ENCODE peak calls at places on chromosome 14, in seven cellular contexts. U is HepG2, I is HCT116, T is SK-N-SH, W is K562, D is H1, X is GM12878. A is an unnamed sample.

GRCh38 chr14:99234982-99235491 is 37.0 kb downstream of the BCL11B start:
- DNase-seq in U (no peak), I (peak; percentile 27), T (no peak), W (no peak), D (peak; percentile 79), X (no peak), A (no peak)

GRCh38 chr14:24840204-24840893 is 206.4 kb upstream of the GZMB start:
- DNase-seq in U (peak; percentile 84), I (no peak), T (no peak), W (no peak), D (no peak), X (no peak), A (no peak)

GRCh38 chr14:69152181-69152943 is 557 bp downstream of the DCAF5 start:
- DNase-seq in U (peak; percentile 20), I (no peak), T (peak; percentile 67), W (peak; percentile 63), D (peak; percentile 69), X (no peak), A (peak; percentile 48)

GRCh38 chr14:104264495-104265265 is 126.3 kb downstream of the KIF26A start:
- DNase-seq in U (no peak), I (no peak), T (no peak), W (no peak), D (no peak), X (no peak), A (no peak)

GRCh38 chr14:64931123-64931522 is 11.4 kb downstream of the GPX2 start:
- DNase-seq in U (no peak), I (no peak), T (no peak), W (no peak), D (no peak), X (no peak), A (no peak)

GRCh38 chr14:102693006-102693755 is 84.1 kb upstream of the TRAF3 start:
- DNase-seq in U (peak; percentile 61), I (no peak), T (no peak), W (no peak), D (no peak), X (no peak), A (no peak)

GRCh38 chr14:68789002-68789797 is 3.7 kb downstream of the ZFP36L1 start:
- DNase-seq in U (peak; percentile 75), I (no peak), T (peak; percentile 95), W (peak; percentile 78), D (peak; percentile 71), X (no peak), A (peak; percentile 87)

GRCh38 chr14:21902561-21903199 is 229.1 kb upstream of the OR4E1 start:
- DNase-seq in U (no peak), I (no peak), T (no peak), W (no peak), D (peak; percentile 56), X (no peak), A (no peak)

DNA sequence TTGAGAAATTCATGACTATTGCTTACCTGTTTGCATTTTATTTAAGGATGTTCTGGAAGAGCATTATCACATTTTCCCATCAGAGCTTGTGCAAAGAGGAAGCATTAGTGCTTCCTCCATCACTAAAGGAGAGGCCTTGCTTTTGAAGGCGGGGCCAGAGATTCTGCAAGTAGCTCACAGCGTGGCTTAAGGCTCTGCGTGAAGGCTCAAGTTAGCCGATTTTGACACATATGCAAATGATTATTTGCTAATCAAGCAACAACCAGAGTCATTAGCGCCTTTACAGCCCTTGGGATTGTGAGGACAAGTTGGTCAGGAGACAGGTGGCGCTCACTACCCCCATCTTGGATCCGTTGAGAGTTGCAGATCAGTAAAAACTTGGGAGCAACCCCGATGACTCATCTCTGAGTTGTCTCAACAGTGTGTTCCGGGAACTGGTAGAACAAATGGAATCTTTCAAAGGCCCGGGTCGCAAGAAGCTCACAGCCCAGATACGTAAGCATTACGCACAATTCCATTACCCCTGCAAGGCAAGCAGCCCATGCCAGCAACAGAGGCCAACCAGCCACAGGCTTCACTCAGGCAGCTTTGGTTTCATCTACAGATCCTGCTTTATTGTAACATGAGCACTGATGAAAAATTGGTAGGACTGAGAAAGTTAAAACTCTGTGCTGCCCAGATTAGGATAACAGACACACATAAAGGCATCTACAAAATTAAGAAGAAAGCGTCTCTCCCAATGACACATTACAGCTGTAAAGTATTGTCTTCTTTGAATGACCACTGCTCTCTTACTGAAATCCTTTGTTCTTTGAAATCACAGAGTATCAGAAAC is 34.9 kb upstream of the SPTSSA start:
- DNase-seq in U (peak; percentile 99), I (peak; percentile 97), T (peak; percentile 23), W (peak; percentile 88), D (peak; percentile 58), X (no peak), A (no peak)
- TF ChIP-seq JUND in U (peak; percentile 99), I (peak; percentile 91), T (peak; percentile 90), W (peak; percentile 97), D (peak; percentile 93), X (no peak), A (peak; percentile 22)

GRCh38 chr14:55328317-55328716 is 57.1 kb downstream of the FBXO34 start:
- DNase-seq in U (peak; percentile 12), I (no peak), T (no peak), W (no peak), D (no peak), X (no peak), A (no peak)

GRCh38 chr14:55327179-55327578 is 56.0 kb downstream of the FBXO34 start:
- DNase-seq in U (no peak), I (no peak), T (no peak), W (no peak), D (no peak), X (no peak), A (no peak)

GRCh38 chr14:55332654-55333570 is 61.7 kb downstream of the FBXO34 start:
- DNase-seq in U (no peak), I (no peak), T (no peak), W (peak; percentile 47), D (no peak), X (no peak), A (no peak)

GRCh38 chr14:55333785-55334485 is 62.7 kb downstream of the FBXO34 start:
- DNase-seq in U (no peak), I (no peak), T (no peak), W (no peak), D (no peak), X (no peak), A (no peak)

DNA sequence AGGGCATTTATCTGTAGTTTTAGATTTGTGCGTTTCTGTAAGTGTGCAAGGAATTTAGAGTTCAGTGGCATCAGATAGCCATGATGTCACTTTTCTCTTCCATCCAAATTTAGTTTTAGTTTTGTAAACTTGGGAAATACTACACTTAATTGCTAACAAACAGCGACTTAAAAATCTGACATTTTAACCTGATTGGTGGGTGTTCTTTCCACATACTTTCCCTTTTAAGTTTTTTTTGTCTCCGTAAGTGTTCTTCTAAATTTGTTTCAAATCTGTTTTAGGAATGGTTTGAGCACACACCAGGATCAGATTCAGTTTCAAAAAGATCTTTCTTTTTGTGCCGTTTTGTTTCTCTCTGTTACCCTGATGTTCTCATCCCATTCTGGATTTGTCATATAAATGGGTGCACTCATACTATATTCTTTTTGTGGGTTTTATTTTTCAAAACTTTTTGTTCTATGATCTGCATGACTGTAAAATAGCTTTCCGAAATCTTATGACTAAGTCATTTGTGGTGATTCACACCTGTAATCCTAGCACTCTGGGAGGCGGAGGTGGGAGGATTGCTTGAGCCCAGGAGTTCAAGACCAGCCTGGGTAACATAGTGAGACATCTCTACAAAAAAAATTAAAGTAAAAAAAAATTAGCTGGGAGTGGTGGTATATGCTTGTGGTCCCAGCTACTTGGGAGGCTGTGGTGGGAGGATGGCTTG is 58.9 kb downstream of the FBXO34 start:
- DNase-seq in U (no peak), I (no peak), T (no peak), W (no peak), D (no peak), X (no peak), A (no peak)
- TF ChIP-seq JUND in U (no peak), I (no peak), T (no peak), W (no peak), D (no peak), X (no peak), A (no peak)

GRCh38 chr14:88154321-88154720 is 149.4 kb downstream of the GPR65 start:
- DNase-seq in U (no peak), I (no peak), T (no peak), W (no peak), D (no peak), X (no peak), A (no peak)
- TF ChIP-seq JUND in U (no peak), I (no peak), T (no peak), W (no peak), D (no peak), X (no peak), A (no peak)

GRCh38 chr14:61347771-61348443 is 26.5 kb downstream of the PRKCH start:
- DNase-seq in U (no peak), I (no peak), T (no peak), W (no peak), D (no peak), X (no peak), A (no peak)
- TF ChIP-seq JUND in U (no peak), I (no peak), T (no peak), W (no peak), D (no peak), X (no peak), A (no peak)

GRCh38 chr14:30287579-30288445 is 271.1 kb upstream of the G2E3 start:
- DNase-seq in U (no peak), I (no peak), T (no peak), W (no peak), D (no peak), X (no peak), A (peak; percentile 29)

GRCh38 chr14:30284808-30285207 is 274.1 kb upstream of the G2E3 start:
- DNase-seq in U (no peak), I (no peak), T (no peak), W (no peak), D (no peak), X (no peak), A (no peak)

GRCh38 chr14:30283822-30284446 is 275.0 kb upstream of the G2E3 start:
- DNase-seq in U (peak; percentile 37), I (peak; percentile 19), T (peak; percentile 7), W (peak; percentile 44), D (peak; percentile 77), X (no peak), A (peak; percentile 16)
- TF ChIP-seq JUND in U (no peak), I (no peak), T (no peak), W (no peak), D (no peak), X (no peak), A (no peak)

GRCh38 chr14:73403181-73403752 is 55.1 kb downstream of the NUMB start:
- DNase-seq in U (no peak), I (no peak), T (no peak), W (no peak), D (no peak), X (no peak), A (no peak)
- TF ChIP-seq JUND in U (no peak), I (no peak), T (no peak), W (no peak), D (no peak), X (no peak), A (no peak)

GRCh38 chr14:94748667-94749347 is 21.1 kb downstream of the GSC start:
- DNase-seq in U (peak; percentile 21), I (peak; percentile 59), T (peak; percentile 53), W (peak; percentile 16), D (peak; percentile 75), X (no peak), A (peak; percentile 73)
- TF ChIP-seq JUND in U (no peak), I (no peak), T (no peak), W (no peak), D (no peak), X (no peak), A (no peak)

A was measured in T47D.